ENCODE peak calls at places on chromosomes 7 and 10, in six cellular contexts. One of them, this sample, is unnamed.

GRCh38 chr10:113473851-113474250 is 79.0 kb upstream of the HABP2 start:
- DNase-seq in HepG2: no peak
- DNase-seq in tibial artery: no peak
- DNase-seq in tibial nerve: no peak
- DNase-seq in IMR-90: no peak
- DNase-seq in upper lobe of left lung: no peak
- DNase-seq in this sample: no peak

GRCh38 chr7:21524680-21525079 is 18.2 kb upstream of the DNAH11 start:
- DNase-seq in HepG2: no peak
- DNase-seq in tibial artery: no peak
- DNase-seq in tibial nerve: no peak
- DNase-seq in IMR-90: no peak
- DNase-seq in upper lobe of left lung: no peak
- DNase-seq in this sample: no peak

GRCh38 chr10:57675125-57675524 is 592.6 kb downstream of the IPMK start:
- DNase-seq in HepG2: no peak
- DNase-seq in tibial artery: no peak
- DNase-seq in tibial nerve: no peak
- DNase-seq in IMR-90: no peak
- DNase-seq in upper lobe of left lung: no peak
- DNase-seq in this sample: no peak

GRCh38 chr7:46512901-46513431 is 591.9 kb upstream of the IGFBP3 start:
- DNase-seq in HepG2: no peak
- DNase-seq in tibial artery: no peak
- DNase-seq in tibial nerve: no peak
- DNase-seq in IMR-90: peak; percentile 75
- DNase-seq in upper lobe of left lung: no peak
- DNase-seq in this sample: no peak

GRCh38 chr10:22737587-22737986 is 23.2 kb upstream of the PIP4K2A start:
- DNase-seq in HepG2: no peak
- DNase-seq in tibial artery: no peak
- DNase-seq in tibial nerve: no peak
- DNase-seq in IMR-90: peak; percentile 81
- DNase-seq in upper lobe of left lung: peak; percentile 57
- DNase-seq in this sample: no peak

GRCh38 chr7:50069613-50070012 is 23.4 kb downstream of the ZPBP start:
- DNase-seq in HepG2: peak; percentile 12
- DNase-seq in tibial artery: no peak
- DNase-seq in tibial nerve: no peak
- DNase-seq in IMR-90: no peak
- DNase-seq in upper lobe of left lung: peak; percentile 42
- DNase-seq in this sample: peak; percentile 23

GRCh38 chr7:50782376-50783208 is at the start of gene GRB10:
- DNase-seq in HepG2: no peak
- DNase-seq in tibial artery: peak; percentile 72
- DNase-seq in tibial nerve: no peak
- DNase-seq in IMR-90: peak; percentile 20
- DNase-seq in upper lobe of left lung: peak; percentile 47
- DNase-seq in this sample: peak; percentile 48

GRCh38 chr7:111842489-111842888 is 280.2 kb upstream of the IMMP2L start:
- DNase-seq in HepG2: no peak
- DNase-seq in tibial artery: no peak
- DNase-seq in tibial nerve: no peak
- DNase-seq in IMR-90: no peak
- DNase-seq in upper lobe of left lung: no peak
- DNase-seq in this sample: no peak

GRCh38 chr10:49071221-49071761 is 44.0 kb downstream of the VSTM4 start:
- DNase-seq in HepG2: no peak
- DNase-seq in tibial artery: no peak
- DNase-seq in tibial nerve: no peak
- DNase-seq in IMR-90: peak; percentile 32
- DNase-seq in upper lobe of left lung: no peak
- DNase-seq in this sample: no peak

GRCh38 chr10:74882427-74882826 is 56.0 kb downstream of the KAT6B start:
- DNase-seq in HepG2: peak; percentile 21
- DNase-seq in tibial artery: no peak
- DNase-seq in tibial nerve: no peak
- DNase-seq in IMR-90: peak; percentile 61
- DNase-seq in upper lobe of left lung: no peak
- DNase-seq in this sample: no peak

GRCh38 chr7:155058861-155059355 is 11.2 kb upstream of the HTR5A start:
- DNase-seq in HepG2: no peak
- DNase-seq in tibial artery: no peak
- DNase-seq in tibial nerve: no peak
- DNase-seq in IMR-90: no peak
- DNase-seq in upper lobe of left lung: no peak
- DNase-seq in this sample: no peak

GRCh38 chr10:1256139-1256720 is 200.0 kb downstream of the WDR37 start:
- DNase-seq in HepG2: no peak
- DNase-seq in tibial artery: no peak
- DNase-seq in tibial nerve: no peak
- DNase-seq in IMR-90: no peak
- DNase-seq in upper lobe of left lung: no peak
- DNase-seq in this sample: no peak

GRCh38 chr10:21359202-21359601 is 166.3 kb downstream of the SKIDA1 start:
- DNase-seq in HepG2: no peak
- DNase-seq in tibial artery: no peak
- DNase-seq in tibial nerve: no peak
- DNase-seq in IMR-90: no peak
- DNase-seq in upper lobe of left lung: no peak
- DNase-seq in this sample: no peak

GRCh38 chr10:28945959-28946358 is 268.6 kb downstream of the BAMBI start:
- DNase-seq in HepG2: no peak
- DNase-seq in tibial artery: no peak
- DNase-seq in tibial nerve: no peak
- DNase-seq in IMR-90: no peak
- DNase-seq in upper lobe of left lung: no peak
- DNase-seq in this sample: no peak

GRCh38 chr7:12162420-12163113 is 48.5 kb upstream of the TMEM106B start:
- DNase-seq in HepG2: no peak
- DNase-seq in tibial artery: no peak
- DNase-seq in tibial nerve: no peak
- DNase-seq in IMR-90: peak; percentile 78
- DNase-seq in upper lobe of left lung: no peak
- DNase-seq in this sample: no peak

GRCh38 chr10:28139138-28139537 is 140.3 kb upstream of the ODAD2 start:
- DNase-seq in HepG2: no peak
- DNase-seq in tibial artery: no peak
- DNase-seq in tibial nerve: no peak
- DNase-seq in IMR-90: no peak
- DNase-seq in upper lobe of left lung: peak; percentile 45
- DNase-seq in this sample: no peak

GRCh38 chr10:58065529-58065815 is 202.2 kb downstream of the IPMK start:
- DNase-seq in HepG2: no peak
- DNase-seq in tibial artery: no peak
- DNase-seq in tibial nerve: no peak
- DNase-seq in IMR-90: no peak
- DNase-seq in upper lobe of left lung: no peak
- DNase-seq in this sample: no peak

GRCh38 chr7:47931788-47932425 is 16.4 kb downstream of the PKD1L1 start:
- DNase-seq in HepG2: no peak
- DNase-seq in tibial artery: no peak
- DNase-seq in tibial nerve: no peak
- DNase-seq in IMR-90: peak; percentile 76
- DNase-seq in upper lobe of left lung: no peak
- DNase-seq in this sample: no peak

GRCh38 chr10:131852161-131852822 is 48.5 kb upstream of the PPP2R2D start:
- DNase-seq in HepG2: no peak
- DNase-seq in tibial artery: peak; percentile 41
- DNase-seq in tibial nerve: no peak
- DNase-seq in IMR-90: no peak
- DNase-seq in upper lobe of left lung: peak; percentile 13
- DNase-seq in this sample: no peak

GRCh38 chr7:3300221-3300650 is 816 bp upstream of the SDK1 start:
- DNase-seq in HepG2: peak; percentile 3
- DNase-seq in tibial artery: no peak
- DNase-seq in tibial nerve: no peak
- DNase-seq in IMR-90: peak; percentile 15
- DNase-seq in upper lobe of left lung: no peak
- DNase-seq in this sample: no peak

GRCh38 chr7:11748884-11749283 is 83.1 kb downstream of the THSD7A start:
- DNase-seq in HepG2: no peak
- DNase-seq in tibial artery: no peak
- DNase-seq in tibial nerve: no peak
- DNase-seq in IMR-90: no peak
- DNase-seq in upper lobe of left lung: no peak
- DNase-seq in this sample: no peak

GRCh38 chr10:17668435-17669184 is 24.7 kb downstream of the STAM start:
- DNase-seq in HepG2: peak; percentile 58
- DNase-seq in tibial artery: no peak
- DNase-seq in tibial nerve: no peak
- DNase-seq in IMR-90: no peak
- DNase-seq in upper lobe of left lung: no peak
- DNase-seq in this sample: no peak

GRCh38 chr10:13302821-13303555 is 3.1 kb upstream of the PHYH start:
- DNase-seq in HepG2: no peak
- DNase-seq in tibial artery: no peak
- DNase-seq in tibial nerve: no peak
- DNase-seq in IMR-90: no peak
- DNase-seq in upper lobe of left lung: no peak
- DNase-seq in this sample: no peak

GRCh38 chr10:127926455-127926854 is 19.6 kb downstream of the PTPRE start:
- DNase-seq in HepG2: no peak
- DNase-seq in tibial artery: no peak
- DNase-seq in tibial nerve: no peak
- DNase-seq in IMR-90: no peak
- DNase-seq in upper lobe of left lung: peak; percentile 49
- DNase-seq in this sample: no peak

GRCh38 chr7:122463631-122464030 is 159.1 kb upstream of the FEZF1 start:
- DNase-seq in HepG2: no peak
- DNase-seq in tibial artery: no peak
- DNase-seq in tibial nerve: no peak
- DNase-seq in IMR-90: no peak
- DNase-seq in upper lobe of left lung: no peak
- DNase-seq in this sample: no peak

GRCh38 chr10:15725603-15726002 is 5.9 kb upstream of the ITGA8 start:
- DNase-seq in HepG2: peak; percentile 39
- DNase-seq in tibial artery: no peak
- DNase-seq in tibial nerve: no peak
- DNase-seq in IMR-90: peak; percentile 67
- DNase-seq in upper lobe of left lung: no peak
- DNase-seq in this sample: no peak

GRCh38 chr10:26334232-26334931 is 103.8 kb upstream of the APBB1IP start:
- DNase-seq in HepG2: no peak
- DNase-seq in tibial artery: no peak
- DNase-seq in tibial nerve: no peak
- DNase-seq in IMR-90: no peak
- DNase-seq in upper lobe of left lung: no peak
- DNase-seq in this sample: no peak

GRCh38 chr10:11036424-11037011 is 18.8 kb downstream of the CELF2 start:
- DNase-seq in HepG2: peak; percentile 11
- DNase-seq in tibial artery: no peak
- DNase-seq in tibial nerve: peak; percentile 28
- DNase-seq in IMR-90: peak; percentile 62
- DNase-seq in upper lobe of left lung: peak; percentile 40
- DNase-seq in this sample: peak; percentile 43

GRCh38 chr10:60454336-60454735 is 64.7 kb upstream of the ANK3 start:
- DNase-seq in HepG2: no peak
- DNase-seq in tibial artery: no peak
- DNase-seq in tibial nerve: no peak
- DNase-seq in IMR-90: no peak
- DNase-seq in upper lobe of left lung: no peak
- DNase-seq in this sample: no peak

DNA sequence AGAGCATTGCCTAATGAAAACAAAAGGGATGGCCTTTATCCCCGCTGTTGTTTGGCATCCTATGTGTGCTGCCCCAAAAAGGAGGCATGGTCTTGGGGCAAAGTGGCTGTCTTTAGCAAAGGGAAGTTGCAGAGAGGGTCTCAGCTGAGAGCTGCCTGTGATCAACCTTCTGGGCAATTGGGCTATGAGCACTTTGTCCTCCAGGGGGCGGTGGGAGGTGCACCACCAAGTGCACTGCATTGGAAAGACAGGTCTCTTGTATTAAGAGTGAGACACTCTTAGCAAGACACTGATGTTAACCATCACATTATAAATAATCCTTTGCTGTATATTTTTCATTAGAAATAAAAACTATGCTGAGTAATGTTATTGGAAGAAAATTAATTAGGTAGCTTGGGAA is 314.8 kb downstream of the POM121L12 start:
- DNase-seq in HepG2: no peak
- DNase-seq in tibial artery: no peak
- DNase-seq in tibial nerve: no peak
- DNase-seq in IMR-90: no peak
- DNase-seq in upper lobe of left lung: no peak
- DNase-seq in this sample: no peak
- TF ChIP-seq CTCF in HepG2: peak; percentile 8
- TF ChIP-seq CTCF in tibial artery: no peak
- TF ChIP-seq CTCF in tibial nerve: no peak
- TF ChIP-seq CTCF in IMR-90: no peak
- TF ChIP-seq CTCF in upper lobe of left lung: peak; percentile 8
- TF ChIP-seq CTCF in this sample: peak; percentile 38

GRCh38 chr7:76057813-76058145 is 9.9 kb downstream of the MDH2 start:
- DNase-seq in HepG2: no peak
- DNase-seq in tibial artery: no peak
- DNase-seq in tibial nerve: no peak
- DNase-seq in IMR-90: no peak
- DNase-seq in upper lobe of left lung: no peak
- DNase-seq in this sample: no peak
- H3K36me3 ChIP-seq in HepG2: peaks cover 98% of the 10 kb centered on the region
- H3K36me3 ChIP-seq in tibial artery: peaks cover 55% of the 10 kb centered on the region
- H3K36me3 ChIP-seq in tibial nerve: peaks cover 12% of the 10 kb centered on the region
- H3K36me3 ChIP-seq in IMR-90: peaks cover 62% of the 10 kb centered on the region
- H3K36me3 ChIP-seq in upper lobe of left lung: peaks cover 25% of the 10 kb centered on the region
- H3K36me3 ChIP-seq in this sample: peaks cover 100% of the 10 kb centered on the region

DNA sequence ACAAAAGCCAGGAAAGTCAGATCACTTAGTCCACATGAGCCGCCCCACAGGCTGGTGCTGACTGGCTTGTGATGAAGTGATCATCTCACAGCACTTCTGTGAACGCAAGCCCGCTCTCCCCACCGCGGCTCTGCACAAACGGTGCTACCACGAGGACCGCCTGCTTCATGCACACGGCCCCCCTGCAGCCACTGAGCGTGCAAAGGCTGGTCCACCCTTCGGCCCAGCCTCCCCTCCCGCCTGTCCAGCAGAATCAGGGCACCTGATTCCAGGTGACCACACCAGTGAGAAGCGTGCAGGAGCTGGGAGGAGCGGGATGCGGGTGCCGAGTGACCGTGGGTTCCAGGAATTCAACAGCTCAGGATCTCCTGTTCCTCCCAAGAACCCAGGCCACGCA is 32.2 kb downstream of the MAD1L1 start:
- DNase-seq in HepG2: no peak
- DNase-seq in tibial artery: no peak
- DNase-seq in tibial nerve: no peak
- DNase-seq in IMR-90: no peak
- DNase-seq in upper lobe of left lung: peak; percentile 15
- DNase-seq in this sample: no peak
- H3K9me3 ChIP-seq in HepG2: peaks cover 2% of the 10 kb centered on the region
- H3K9me3 ChIP-seq in tibial artery: peaks cover 5% of the 10 kb centered on the region
- H3K9me3 ChIP-seq in tibial nerve: no peaks in the 10 kb centered on the region
- H3K9me3 ChIP-seq in IMR-90: no peaks in the 10 kb centered on the region
- H3K9me3 ChIP-seq in upper lobe of left lung: no peaks in the 10 kb centered on the region
- H3K9me3 ChIP-seq in this sample: no peaks in the 10 kb centered on the region

DNA sequence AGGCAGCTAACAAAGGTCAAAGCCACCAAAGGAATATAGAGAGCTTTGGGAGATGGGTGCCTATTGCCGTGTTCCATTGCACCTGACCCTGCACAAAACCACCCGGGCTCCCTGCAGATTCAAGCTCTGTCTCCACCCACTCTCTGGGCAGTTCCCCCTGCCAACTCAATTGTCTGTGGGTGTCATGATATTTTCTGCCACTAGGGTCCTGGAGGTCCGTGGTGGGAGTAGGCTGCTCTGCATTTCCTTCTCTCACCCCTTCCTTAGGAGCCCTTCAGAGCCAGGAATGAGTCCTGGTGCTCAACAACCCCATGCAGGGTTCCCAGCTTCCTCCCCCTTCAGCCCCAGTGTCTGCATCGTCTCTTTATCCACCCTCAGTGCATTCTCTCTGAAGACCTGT is 34.1 kb downstream of the PNLIPRP2 start:
- DNase-seq in HepG2: peak; percentile 19
- DNase-seq in tibial artery: no peak
- DNase-seq in tibial nerve: no peak
- DNase-seq in IMR-90: no peak
- DNase-seq in upper lobe of left lung: no peak
- DNase-seq in this sample: no peak
- TF ChIP-seq CTCF in HepG2: peak; percentile 19
- TF ChIP-seq CTCF in tibial artery: no peak
- TF ChIP-seq CTCF in tibial nerve: no peak
- TF ChIP-seq CTCF in IMR-90: no peak
- TF ChIP-seq CTCF in upper lobe of left lung: no peak
- TF ChIP-seq CTCF in this sample: no peak

This sample was measured in heart right ventricle.